ENCODE peak calls at places on chromosomes 16 and 17, in seven cellular contexts. M is H54; D is mesothelial cell of epicardium; P is NCI-H2081; Z is RWPE1; V is NCI-H1436; L is activated T-helper 2 cell treated with anti-CD3 and anti-CD28 coated beads, Interferon-gamma antibody, Interleukin-2, Interleukin-4, amounts not matched to agents 10 μg/mL and 5 μg/mL and 100 μg/mL, durations not matched to agents 14 hours and 24 hours and 36 hours. O is an unnamed sample.

GRCh38 chr17:31523862-31524730 is 132.6 kb downstream of the RAB11FIP4 start:
- DNase-seq in M (no peak), D (no peak), P (no peak), Z (no peak), V (no peak), L (no peak), O (no peak)

GRCh38 chr16:10619271-10619849 is 39.0 kb upstream of the EMP2 start:
- DNase-seq in M (no peak), D (peak; percentile 47), P (no peak), Z (peak; percentile 59), V (peak; percentile 18), L (peak; percentile 11), O (no peak)

GRCh38 chr17:81865733-81866439 is 5.3 kb downstream of the ARHGDIA start:
- DNase-seq in M (no peak), D (no peak), P (peak; percentile 78), Z (no peak), V (no peak), L (no peak), O (no peak)

GRCh38 chr17:10683853-10684252 is 13.5 kb downstream of the SCO1 start:
- DNase-seq in M (no peak), D (no peak), P (no peak), Z (peak; percentile 6), V (no peak), L (no peak), O (no peak)

GRCh38 chr17:75228847-75229246 is 23.4 kb downstream of the NUP85 start:
- DNase-seq in M (no peak), D (no peak), P (no peak), Z (no peak), V (no peak), L (no peak), O (no peak)

GRCh38 chr16:72501739-72502653 is 330.0 kb upstream of the PMFBP1 start:
- DNase-seq in M (peak; percentile 15), D (peak; percentile 50), P (peak; percentile 78), Z (peak; percentile 57), V (peak; percentile 50), L (no peak), O (peak; percentile 21)

GRCh38 chr17:41655611-41656111 is 31.3 kb upstream of the KRT17 start:
- DNase-seq in M (no peak), D (peak; percentile 67), P (no peak), Z (peak; percentile 95), V (no peak), L (no peak), O (no peak)

GRCh38 chr17:14308965-14309879 is 8.3 kb downstream of the HS3ST3B1 start:
- DNase-seq in M (peak; percentile 93), D (peak; percentile 98), P (peak; percentile 44), Z (peak; percentile 98), V (no peak), L (peak; percentile 86), O (peak; percentile 72)

GRCh38 chr17:49502258-49502657 is 7.2 kb downstream of the NGFR start:
- DNase-seq in M (no peak), D (no peak), P (no peak), Z (no peak), V (no peak), L (no peak), O (no peak)

GRCh38 chr17:77609553-77610517 is 348.7 kb upstream of the TNRC6C start:
- DNase-seq in M (no peak), D (peak; percentile 28), P (no peak), Z (no peak), V (no peak), L (peak; percentile 67), O (no peak)

GRCh38 chr17:56779898-56780777 is 53.6 kb downstream of the C17orf67 start:
- DNase-seq in M (peak; percentile 83), D (peak; percentile 90), P (peak; percentile 70), Z (peak; percentile 74), V (peak; percentile 68), L (peak; percentile 88), O (peak; percentile 70)

GRCh38 chr17:64164592-64165285 is 34.8 kb upstream of the ERN1 start:
- DNase-seq in M (no peak), D (no peak), P (no peak), Z (no peak), V (no peak), L (no peak), O (no peak)

GRCh38 chr17:71921726-71922320 is 199.0 kb upstream of the SOX9 start:
- DNase-seq in M (no peak), D (no peak), P (no peak), Z (no peak), V (no peak), L (no peak), O (no peak)

GRCh38 chr16:86508947-86509758 is 1.2 kb upstream of the FOXF1 start:
- DNase-seq in M (peak; percentile 90), D (no peak), P (no peak), Z (peak; percentile 34), V (no peak), L (peak; percentile 26), O (no peak)

GRCh38 chr16:30484887-30485286 is 12.3 kb downstream of the ITGAL start:
- DNase-seq in M (no peak), D (no peak), P (no peak), Z (no peak), V (no peak), L (no peak), O (no peak)

GRCh38 chr17:71180801-71181385 is 939.9 kb upstream of the SOX9 start:
- DNase-seq in M (no peak), D (peak; percentile 38), P (peak; percentile 97), Z (no peak), V (peak; percentile 35), L (no peak), O (no peak)